ENCODE peak calls at places on chromosome X, in seven cellular contexts. Y, O, C, I, V, S and U are unnamed samples.

GRCh38 chrX:72121381-72121780 is 10.3 kb downstream of the RTL5 start:
- DNase-seq in I (peak; percentile 10), C (peak; percentile 49), S (peak; percentile 65), O (no peak), Y (no peak), V (no peak), U (peak; percentile 87)

GRCh38 chrX:74371823-74372222 is 49.5 kb upstream of the SLC16A2 start:
- DNase-seq in O (no peak), I (no peak), S (no peak), V (no peak), Y (no peak), C (no peak), U (no peak)

GRCh38 chrX:110691446-110691845 is 104.2 kb downstream of the CHRDL1 start:
- DNase-seq in V (no peak), O (no peak), I (no peak), C (no peak), S (no peak), Y (no peak), U (no peak)

GRCh38 chrX:23822397-23822796 is 39.4 kb downstream of the SAT1 start:
- DNase-seq in S (no peak), O (no peak), C (no peak), I (no peak), V (no peak), Y (no peak), U (no peak)

GRCh38 chrX:133544105-133544504 is 128.8 kb upstream of the GPC4 start:
- DNase-seq in I (peak; percentile 51), V (peak; percentile 13), O (no peak), S (no peak), C (no peak), Y (no peak), U (no peak)

GRCh38 chrX:15465896-15466651 is 27.1 kb downstream of the PIR start:
- DNase-seq in O (no peak), S (no peak), C (no peak), Y (no peak), V (no peak), I (peak; percentile 86), U (no peak)

GRCh38 chrX:63761639-63762038 is 23.4 kb downstream of the ARHGEF9 start:
- DNase-seq in V (no peak), S (no peak), I (no peak), O (no peak), Y (peak; percentile 52), C (no peak), U (no peak)

GRCh38 chrX:107485019-107485418 is 35.6 kb downstream of the FRMPD3 start:
- DNase-seq in Y (no peak), I (peak; percentile 51), O (no peak), C (no peak), S (no peak), V (no peak), U (no peak)

GRCh38 chrX:109345866-109346265 is 136.0 kb downstream of the GUCY2F start:
- DNase-seq in S (no peak), Y (no peak), C (no peak), V (no peak), I (no peak), O (no peak), U (no peak)

GRCh38 chrX:108299101-108299591 is 139.1 kb downstream of the COL4A6 start:
- DNase-seq in I (no peak), O (no peak), Y (peak; percentile 6), S (no peak), C (no peak), V (peak; percentile 30), U (no peak)

GRCh38 chrX:96502507-96502906 is 182.1 kb upstream of the DIAPH2 start:
- DNase-seq in S (no peak), V (no peak), Y (no peak), C (no peak), O (no peak), I (no peak), U (no peak)

GRCh38 chrX:18545771-18546170 is 120.4 kb downstream of the CDKL5 start:
- DNase-seq in Y (no peak), C (no peak), V (no peak), O (no peak), I (no peak), S (no peak), U (no peak)

GRCh38 chrX:8813036-8813435 is 11.9 kb upstream of the FAM9A start:
- DNase-seq in Y (no peak), O (no peak), S (no peak), V (no peak), C (no peak), I (no peak), U (no peak)

GRCh38 chrX:41779058-41779564 is 55.1 kb downstream of the GPR82 start:
- DNase-seq in V (peak; percentile 37), O (no peak), Y (no peak), I (no peak), S (no peak), C (no peak), U (no peak)

GRCh38 chrX:95629737-95630136 is 1054.9 kb upstream of the DIAPH2 start:
- DNase-seq in I (no peak), O (no peak), S (no peak), Y (no peak), C (no peak), V (no peak), U (no peak)

GRCh38 chrX:128807367-128807766 is 715.9 kb downstream of the SMARCA1 start:
- DNase-seq in S (no peak), O (no peak), V (no peak), Y (no peak), I (no peak), C (peak; percentile 27), U (no peak)

GRCh38 chrX:41178201-41178600 is 93.0 kb downstream of the USP9X start:
- DNase-seq in S (no peak), O (no peak), V (no peak), C (no peak), Y (peak; percentile 29), I (no peak), U (no peak)

GRCh38 chrX:97074400-97074799 is 190.7 kb downstream of the RPA4 start:
- DNase-seq in Y (no peak), O (no peak), C (no peak), I (no peak), S (no peak), V (no peak), U (no peak)

GRCh38 chrX:150465856-150466775 is 102.3 kb upstream of the MTM1 start:
- DNase-seq in S (no peak), V (no peak), I (no peak), C (no peak), Y (no peak), O (no peak), U (no peak)

GRCh38 chrX:149568701-149569296 is 18.5 kb downstream of the MAGEA9B start:
- DNase-seq in I (peak; percentile 10), C (no peak), Y (no peak), O (no peak), V (no peak), S (no peak), U (no peak)

GRCh38 chrX:38806875-38807601 is 5.8 kb downstream of the MID1IP1 start:
- DNase-seq in S (no peak), I (peak; percentile 50), O (peak; percentile 37), V (no peak), Y (no peak), C (no peak), U (no peak)

GRCh38 chrX:15328821-15329220 is 6.5 kb downstream of the PIGA start:
- DNase-seq in I (no peak), V (no peak), S (no peak), O (no peak), C (no peak), Y (no peak), U (no peak)

GRCh38 chrX:130304587-130305368 is 34.9 kb upstream of the SLC25A14 start:
- DNase-seq in Y (no peak), V (no peak), O (peak; percentile 72), I (peak; percentile 63), S (no peak), C (peak; percentile 35), U (no peak)
- TF ChIP-seq CTCF in Y (no peak), V (no peak), O (no peak), I (peak; percentile 59), S (no peak), C (no peak), U (no peak)

GRCh38 chrX:51803833-51804232 is 60.6 kb downstream of the GSPT2 start:
- DNase-seq in C (no peak), Y (no peak), I (no peak), V (no peak), O (no peak), S (no peak), U (no peak)

GRCh38 chrX:51798701-51799100 is 55.5 kb downstream of the GSPT2 start:
- DNase-seq in V (no peak), I (no peak), S (no peak), O (no peak), C (no peak), Y (no peak), U (no peak)

GRCh38 chrX:51804741-51805140 is 61.5 kb downstream of the GSPT2 start:
- DNase-seq in V (no peak), I (no peak), S (no peak), O (no peak), C (no peak), Y (no peak), U (no peak)

GRCh38 chrX:51802917-51803688 is 59.9 kb downstream of the GSPT2 start:
- DNase-seq in C (peak; percentile 57), V (peak; percentile 14), Y (peak; percentile 49), S (peak; percentile 63), I (peak; percentile 89), O (peak; percentile 59), U (no peak)
- TF ChIP-seq CTCF in C (no peak), V (peak; percentile 31), Y (peak; percentile 55), S (peak; percentile 5), I (peak; percentile 67), O (no peak), U (no peak)

GRCh38 chrX:154483325-154483724 is 3.1 kb downstream of the UBL4A start:
- DNase-seq in V (no peak), O (no peak), I (no peak), Y (no peak), C (no peak), S (no peak), U (no peak)

GRCh38 chrX:154482786-154483185 is 3.6 kb downstream of the UBL4A start:
- DNase-seq in C (no peak), Y (no peak), I (no peak), O (no peak), S (no peak), V (no peak), U (no peak)

GRCh38 chrX:154481195-154481594 is 2.1 kb upstream of the LAGE3 start:
- DNase-seq in Y (no peak), I (no peak), V (no peak), O (no peak), S (no peak), C (no peak), U (no peak)

GRCh38 chrX:154484255-154485149 is 1.9 kb downstream of the UBL4A start:
- DNase-seq in V (no peak), Y (no peak), C (no peak), I (no peak), S (peak; percentile 23), O (no peak), U (no peak)

GRCh38 chrX:154481911-154482601 is 3.0 kb upstream of the LAGE3 start:
- DNase-seq in C (no peak), Y (no peak), V (no peak), S (peak; percentile 41), I (no peak), O (no peak), U (no peak)
- TF ChIP-seq CTCF in C (no peak), Y (no peak), V (no peak), S (no peak), I (no peak), O (no peak), U (no peak)

DNA sequence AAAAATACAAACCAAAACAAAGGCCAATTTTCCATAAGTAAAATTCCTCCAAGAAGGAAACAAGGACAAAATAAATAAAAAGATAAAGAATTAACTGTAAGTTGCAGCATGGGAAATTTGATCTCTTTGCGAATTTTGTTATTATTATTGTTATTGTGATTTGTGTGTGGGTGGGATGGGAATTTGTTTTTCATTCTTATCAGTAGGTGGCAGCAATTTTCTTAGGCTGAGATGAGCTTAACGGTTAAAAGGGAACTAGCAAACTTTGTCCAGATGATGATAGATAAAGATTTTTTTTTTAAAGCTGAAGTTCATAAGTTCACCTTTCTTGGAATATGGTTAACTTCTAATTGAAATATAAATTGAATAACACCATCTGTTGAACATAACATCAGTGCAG is 83.2 kb upstream of the IL1RAPL2 start:
- DNase-seq in I (no peak), S (no peak), O (no peak), V (no peak), C (no peak), Y (no peak), U (no peak)
- TF ChIP-seq CTCF in I (peak; percentile 44), S (no peak), O (peak; percentile 43), V (no peak), C (no peak), Y (peak; percentile 32), U (no peak)